ENCODE peak calls at places on chromosome 7, in five cellular contexts. X, C, K, E and Z are unnamed samples.

GRCh38 chr7:47337021-47337492 is 244.9 kb downstream of the TNS3 start:
- DNase-seq in X (no peak), C (no peak), K (no peak), E (no peak), Z (no peak)

GRCh38 chr7:1668932-1669485 is 1.1 kb upstream of the ELFN1 start:
- DNase-seq in X (peak), C (no peak), K (peak), E (no peak), Z (no peak)

GRCh38 chr7:45684910-45685618 is 110.9 kb downstream of the ADCY1 start:
- DNase-seq in X (no peak), C (no peak), K (no peak), E (no peak), Z (no peak)

GRCh38 chr7:84181628-84182027 is 13.0 kb downstream of the SEMA3A start:
- DNase-seq in X (no peak), C (no peak), K (no peak), E (no peak), Z (no peak)

GRCh38 chr7:141218941-141219340 is 145.1 kb downstream of the TMEM178B start:
- DNase-seq in X (no peak), C (no peak), K (no peak), E (no peak), Z (no peak)

GRCh38 chr7:139358541-139359365 is 941 bp upstream of the LUC7L2 start:
- DNase-seq in X (peak), C (no peak), K (peak), E (peak), Z (no peak)

GRCh38 chr7:115676080-115676479 is 354.5 kb downstream of the TFEC start:
- DNase-seq in X (peak), C (no peak), K (no peak), E (no peak), Z (peak)

GRCh38 chr7:28477041-28477442 is 64.7 kb downstream of the CREB5 start:
- DNase-seq in X (no peak), C (no peak), K (no peak), E (no peak), Z (no peak)

GRCh38 chr7:36985866-36986402 is 261.6 kb upstream of the AOAH start:
- DNase-seq in X (no peak), C (no peak), K (peak), E (no peak), Z (no peak)

GRCh38 chr7:91668217-91668616 is 212.3 kb downstream of the MTERF1 start:
- DNase-seq in X (no peak), C (no peak), K (no peak), E (no peak), Z (no peak)

GRCh38 chr7:131502810-131503545 is 53.5 kb downstream of the PODXL start:
- DNase-seq in X (peak), C (no peak), K (peak), E (no peak), Z (no peak)

GRCh38 chr7:138243430-138243829 is 167.2 kb downstream of the AKR1D1 start:
- DNase-seq in X (no peak), C (peak), K (no peak), E (no peak), Z (peak)

GRCh38 chr7:148772297-148773089 is 73.8 kb downstream of the CUL1 start:
- DNase-seq in X (peak), C (no peak), K (no peak), E (peak), Z (no peak)

GRCh38 chr7:46930336-46930735 is 651.6 kb downstream of the TNS3 start:
- DNase-seq in X (peak), C (no peak), K (no peak), E (peak), Z (no peak)

GRCh38 chr7:45682358-45682735 is 108.2 kb downstream of the ADCY1 start:
- DNase-seq in X (no peak), C (no peak), K (no peak), E (no peak), Z (no peak)

GRCh38 chr7:959271-959670 is 4.8 kb upstream of the ADAP1 start:
- DNase-seq in X (no peak), C (no peak), K (peak), E (no peak), Z (no peak)

DNA sequence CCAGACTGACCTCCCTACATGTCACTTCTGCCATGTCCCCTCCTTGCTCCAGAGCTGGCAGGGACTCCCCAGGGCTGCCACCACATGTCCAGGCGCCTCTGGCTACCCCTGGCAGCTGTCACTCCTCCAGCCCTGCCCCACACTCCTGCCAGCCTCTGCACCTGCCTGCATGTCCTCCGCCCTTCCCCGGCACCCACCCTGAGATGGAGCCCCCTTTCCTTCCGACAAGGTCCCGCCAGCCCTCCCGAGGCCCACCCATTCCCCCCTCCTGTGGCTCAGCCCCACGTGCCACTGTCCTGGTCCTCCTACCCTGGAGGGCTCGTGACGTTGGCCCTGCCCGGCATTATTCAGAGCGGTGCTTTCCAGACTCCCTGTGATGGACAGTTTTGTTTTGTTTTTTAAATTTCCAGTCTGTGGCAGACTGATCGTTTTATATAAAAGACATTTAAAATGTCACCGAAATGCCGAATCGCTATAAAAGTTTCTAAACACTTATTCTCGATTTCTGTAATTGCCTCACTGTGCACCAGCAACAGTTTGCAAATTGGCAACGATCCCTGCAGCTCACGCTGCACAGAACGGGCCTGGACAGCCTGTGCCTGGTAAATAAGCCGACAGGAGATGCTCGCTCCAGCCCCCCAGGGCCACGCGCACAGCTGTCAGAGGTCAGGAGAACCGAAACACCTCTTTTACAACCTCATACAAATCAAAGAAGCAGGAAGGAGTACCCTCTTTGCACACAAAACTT is 111.1 kb upstream of the SH2B2 start:
- DNase-seq in X (no peak), C (no peak), K (no peak), E (no peak), Z (no peak)
- TF ChIP-seq RAD21 in X (no peak), C (no peak), K (no peak), E (no peak), Z (no peak)

DNA sequence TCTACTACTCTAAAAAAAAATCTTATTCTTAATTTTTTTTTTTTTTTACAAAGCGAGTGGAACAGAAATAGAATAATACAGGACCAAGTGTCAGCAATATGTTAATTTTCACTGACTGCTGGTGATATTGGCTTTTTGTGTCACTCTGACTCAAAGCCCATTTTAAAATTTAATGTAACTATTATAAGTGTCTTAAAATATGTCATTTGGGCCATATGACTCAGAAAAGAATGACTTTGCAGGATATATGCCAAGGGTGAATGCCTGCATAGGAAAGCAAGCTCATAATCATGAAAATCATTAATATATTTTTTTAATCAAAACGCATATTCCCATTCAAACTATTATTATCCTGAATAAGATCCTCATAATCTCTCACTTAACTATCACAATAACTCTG is 149.2 kb downstream of the GNAT3 start:
- DNase-seq in X (peak), C (no peak), K (no peak), E (no peak), Z (no peak)
- TF ChIP-seq RAD21 in X (no peak), C (no peak), K (no peak), E (no peak), Z (no peak)

GRCh38 chr7:16271990-16272665 is 149.2 kb downstream of the CRPPA start:
- DNase-seq in X (peak), C (no peak), K (no peak), E (no peak), Z (no peak)
- TF ChIP-seq RAD21 in X (no peak), C (no peak), K (no peak), E (no peak), Z (no peak)

GRCh38 chr7:32957326-32958045 is at the start of gene FKBP9:
- DNase-seq in X (peak), C (no peak), K (peak), E (peak), Z (peak)
- TF ChIP-seq RAD21 in X (no peak), C (no peak), K (no peak), E (no peak), Z (no peak)

GRCh38 chr7:26091933-26092332 is 60.1 kb upstream of the NFE2L3 start:
- DNase-seq in X (peak), C (no peak), K (peak), E (peak), Z (peak)

GRCh38 chr7:26087321-26088091 is 64.5 kb upstream of the NFE2L3 start:
- DNase-seq in X (no peak), C (no peak), K (no peak), E (no peak), Z (no peak)

GRCh38 chr7:26090927-26091519 is 61.0 kb upstream of the NFE2L3 start:
- DNase-seq in X (peak), C (no peak), K (peak), E (peak), Z (peak)

GRCh38 chr7:26097837-26098668 is 53.9 kb upstream of the NFE2L3 start:
- DNase-seq in X (no peak), C (no peak), K (no peak), E (no peak), Z (no peak)

GRCh38 chr7:26093023-26093422 is 59.0 kb upstream of the NFE2L3 start:
- DNase-seq in X (no peak), C (no peak), K (no peak), E (no peak), Z (no peak)
- TF ChIP-seq RAD21 in X (no peak), C (no peak), K (no peak), E (no peak), Z (no peak)